ENCODE peak calls at places on chromosomes 3 and 15, in eight cellular contexts. R is coronary artery, G is AG10803, M is nephron progenitor cell, U is A549, K is mucosa of descending colon, L is GM13977, S is sigmoid colon. F is an unnamed sample.
A peak's percentile ranks its signal among the peaks of the same experiment; 100 is the strongest.

GRCh38 chr15:94607176-94607654 is 375.9 kb downstream of the MCTP2 start:
- DNase-seq in R (no peak), G (no peak), M (no peak), U (no peak), K (no peak), L (no peak), S (peak; percentile 83), F (no peak)

GRCh38 chr15:25535866-25536265 is 97.0 kb upstream of the UBE3A start:
- DNase-seq in R (no peak), G (no peak), M (no peak), U (no peak), K (no peak), L (no peak), S (no peak), F (no peak)

GRCh38 chr3:171049831-171050444 is 23.4 kb upstream of the SLC2A2 start:
- DNase-seq in R (no peak), G (peak; percentile 57), M (peak; percentile 60), U (peak; percentile 39), K (no peak), L (peak; percentile 53), S (no peak), F (peak; percentile 86)

GRCh38 chr3:39531681-39532080 is 64.2 kb downstream of the MOBP start:
- DNase-seq in R (no peak), G (peak; percentile 23), M (no peak), U (peak; percentile 28), K (no peak), L (no peak), S (no peak), F (no peak)

GRCh38 chr15:67133026-67133425 is 67.6 kb downstream of the SMAD3 start:
- DNase-seq in R (no peak), G (no peak), M (no peak), U (no peak), K (no peak), L (no peak), S (peak; percentile 40), F (no peak)

GRCh38 chr3:164524201-164524600 is 554.1 kb downstream of the SI start:
- DNase-seq in R (no peak), G (no peak), M (no peak), U (no peak), K (no peak), L (no peak), S (no peak), F (no peak)

GRCh38 chr3:188881954-188882641 is 289.7 kb upstream of the TPRG1 start:
- DNase-seq in R (no peak), G (peak; percentile 88), M (no peak), U (peak; percentile 10), K (no peak), L (no peak), S (no peak), F (no peak)

GRCh38 chr15:49490963-49491362 is 67.9 kb downstream of the FGF7 start:
- DNase-seq in R (no peak), G (peak; percentile 69), M (no peak), U (no peak), K (no peak), L (no peak), S (no peak), F (no peak)

GRCh38 chr3:19901337-19901736 is 32.7 kb downstream of the EFHB start:
- DNase-seq in R (no peak), G (no peak), M (no peak), U (no peak), K (no peak), L (no peak), S (no peak), F (no peak)

GRCh38 chr3:136249593-136250225 is 431 bp upstream of the PCCB start:
- DNase-seq in R (no peak), G (no peak), M (no peak), U (no peak), K (no peak), L (no peak), S (no peak), F (no peak)

GRCh38 chr3:190862209-190863118 is at the start of gene GMNC:
- DNase-seq in R (peak; percentile 90), G (peak; percentile 54), M (peak; percentile 81), U (peak; percentile 32), K (peak; percentile 75), L (peak; percentile 49), S (peak; percentile 89), F (peak; percentile 90)

GRCh38 chr3:187743195-187744141 is 1.8 kb downstream of the BCL6 start:
- DNase-seq in R (peak; percentile 89), G (peak; percentile 71), M (peak; percentile 56), U (peak; percentile 15), K (peak; percentile 79), L (no peak), S (peak; percentile 91), F (no peak)

GRCh38 chr15:36501063-36501678 is 78.3 kb upstream of the CDIN1 start:
- DNase-seq in R (no peak), G (peak; percentile 76), M (peak; percentile 21), U (peak; percentile 13), K (no peak), L (peak; percentile 42), S (no peak), F (no peak)

GRCh38 chr3:187456268-187456667 is 88.1 kb downstream of the RTP4 start:
- DNase-seq in R (no peak), G (peak; percentile 22), M (no peak), U (no peak), K (no peak), L (no peak), S (peak; percentile 70), F (no peak)

GRCh38 chr15:76968310-76968709 is 26.6 kb upstream of the PSTPIP1 start:
- DNase-seq in R (no peak), G (peak; percentile 13), M (no peak), U (no peak), K (no peak), L (no peak), S (no peak), F (peak; percentile 15)

GRCh38 chr15:25188551-25189101 is 233.8 kb downstream of the SNRPN start:
- DNase-seq in R (no peak), G (no peak), M (no peak), U (no peak), K (no peak), L (no peak), S (no peak), F (no peak)

GRCh38 chr15:94293411-94294402 is 62.3 kb downstream of the MCTP2 start:
- DNase-seq in R (no peak), G (no peak), M (no peak), U (no peak), K (no peak), L (no peak), S (no peak), F (no peak)

GRCh38 chr3:69292185-69292584 is 93.7 kb downstream of the FRMD4B start:
- DNase-seq in R (no peak), G (no peak), M (no peak), U (no peak), K (no peak), L (no peak), S (no peak), F (no peak)

GRCh38 chr3:188345223-188345622 is 191.3 kb downstream of the LPP start:
- DNase-seq in R (no peak), G (peak; percentile 29), M (no peak), U (no peak), K (no peak), L (no peak), S (no peak), F (no peak)

GRCh38 chr3:61562042-61562809 is 855 bp downstream of the PTPRG start:
- DNase-seq in R (no peak), G (peak; percentile 31), M (peak; percentile 49), U (peak; percentile 10), K (peak; percentile 50), L (peak; percentile 50), S (peak; percentile 65), F (no peak)

GRCh38 chr3:61559108-61559731 is 2.2 kb upstream of the PTPRG start:
- DNase-seq in R (no peak), G (peak; percentile 16), M (no peak), U (no peak), K (no peak), L (no peak), S (no peak), F (no peak)

GRCh38 chr3:61562810-61563613 is 1.6 kb downstream of the PTPRG start:
- DNase-seq in R (peak; percentile 78), G (peak; percentile 29), M (peak; percentile 60), U (peak; percentile 7), K (peak; percentile 53), L (peak; percentile 27), S (peak; percentile 72), F (no peak)

GRCh38 chr3:61561374-61562041 is at the start of gene PTPRG:
- DNase-seq in R (peak; percentile 91), G (peak; percentile 95), M (peak; percentile 83), U (peak; percentile 68), K (peak; percentile 87), L (peak; percentile 70), S (peak; percentile 97), F (peak; percentile 95)

DNA sequence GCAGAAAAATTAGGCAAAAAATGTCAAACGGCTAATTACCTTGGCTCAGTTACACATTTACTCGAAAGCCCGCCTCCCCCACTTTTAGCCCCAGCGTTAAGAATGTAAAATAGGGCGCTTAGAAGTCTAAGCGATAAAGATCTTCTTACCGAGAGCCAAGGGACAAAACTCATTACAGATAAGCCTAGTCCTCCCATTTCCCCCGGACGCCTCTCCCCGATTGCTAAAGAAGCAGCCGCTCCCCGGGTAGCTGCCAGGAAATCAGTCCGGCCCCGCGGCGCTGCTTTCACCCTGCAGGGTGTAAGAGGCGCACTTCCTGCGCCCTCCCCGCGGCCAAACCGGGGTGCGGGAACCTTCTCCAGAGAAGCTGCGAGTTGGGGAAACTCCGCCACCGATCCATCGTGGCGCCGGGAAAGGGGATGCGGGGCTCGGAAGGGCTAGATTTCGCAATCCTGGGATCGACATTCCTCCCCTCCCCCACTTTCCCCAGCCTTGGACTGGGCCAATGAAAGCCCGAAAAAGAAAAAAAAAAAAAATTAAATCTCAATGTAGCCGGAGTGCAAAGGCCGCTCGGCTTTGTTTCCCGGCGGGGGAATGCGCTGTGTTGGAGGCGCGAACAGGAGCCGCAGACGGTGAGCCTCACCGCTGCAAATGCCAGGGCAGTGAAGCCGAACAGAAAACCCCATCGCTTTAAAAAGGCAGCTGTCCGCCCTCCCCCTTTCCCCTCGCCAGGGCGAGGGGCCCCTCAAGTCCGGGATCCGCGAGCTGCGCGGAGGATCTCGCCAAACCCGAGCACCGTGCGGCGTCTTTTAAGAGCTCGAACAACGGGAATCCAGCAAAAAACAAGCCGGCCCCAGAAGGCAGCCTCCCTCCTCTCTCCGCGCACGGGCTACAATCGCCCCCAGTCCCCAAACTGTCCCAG is 658 bp upstream of the PTPRG start:
- DNase-seq in R (peak; percentile 89), G (peak; percentile 85), M (peak; percentile 77), U (peak; percentile 57), K (peak; percentile 88), L (peak; percentile 71), S (peak; percentile 92), F (peak; percentile 91)
- TF ChIP-seq CTCF in R (no peak), G (no peak), M (no peak), U (no peak), K (no peak), L (no peak), S (peak; percentile 35), F (no peak)

GRCh38 chr15:40743921-40744809 is 10.9 kb downstream of the RMDN3 start:
- DNase-seq in R (no peak), G (peak; percentile 84), M (no peak), U (no peak), K (no peak), L (no peak), S (peak; percentile 49), F (no peak)
- TF ChIP-seq CTCF in R (no peak), G (peak; percentile 33), M (no peak), U (no peak), K (no peak), L (no peak), S (no peak), F (no peak)

GRCh38 chr15:89633585-89633984 is 21.7 kb downstream of the KIF7 start:
- DNase-seq in R (no peak), G (no peak), M (no peak), U (no peak), K (no peak), L (no peak), S (no peak), F (peak; percentile 72)
- TF ChIP-seq CTCF in R (no peak), G (no peak), M (no peak), U (no peak), K (no peak), L (no peak), S (no peak), F (no peak)

GRCh38 chr3:94716326-94717018 is 653.6 kb downstream of the NSUN3 start:
- DNase-seq in R (no peak), G (no peak), M (no peak), U (no peak), K (no peak), L (no peak), S (no peak), F (no peak)
- TF ChIP-seq CTCF in R (no peak), G (no peak), M (no peak), U (peak; percentile 35), K (no peak), L (peak; percentile 10), S (no peak), F (peak; percentile 39)

F was measured in osteocyte.